ENCODE peak calls at places on chromosomes 11 and 22, in eight cellular contexts. One of them, this sample, is unnamed.

GRCh38 chr11:119479685-119480275 is 56.8 kb upstream of the THY1 start:
- DNase-seq in mammary epithelial cell: peak
- DNase-seq in globus pallidus: no peak
- DNase-seq in T follicular helper cell: no peak
- DNase-seq in NCI-H1436 treated with DMSO at 0.1 percent for 48 hours: no peak
- DNase-seq in K562: peak
- DNase-seq in stimulated activated CD8-positive, alpha-beta memory T cell treated with anti-CD3 and anti-CD28 coated beads, Interleukin-2, amount 100 ng/mL, for 48 hours: no peak
- DNase-seq in neuronal stem cell: no peak
- DNase-seq in this sample: no peak

GRCh38 chr22:31124811-31125465 is 2.2 kb downstream of the INPP5J start:
- DNase-seq in globus pallidus: no peak
- DNase-seq in mammary epithelial cell: no peak
- DNase-seq in stimulated activated CD8-positive, alpha-beta memory T cell treated with anti-CD3 and anti-CD28 coated beads, Interleukin-2, amount 100 ng/mL, for 48 hours: no peak
- DNase-seq in neuronal stem cell: no peak
- DNase-seq in NCI-H1436 treated with DMSO at 0.1 percent for 48 hours: no peak
- DNase-seq in K562: no peak
- DNase-seq in T follicular helper cell: no peak
- DNase-seq in this sample: no peak

GRCh38 chr11:67118059-67118766 is 850 bp upstream of the KDM2A start:
- DNase-seq in mammary epithelial cell: no peak
- DNase-seq in T follicular helper cell: peak
- DNase-seq in K562: no peak
- DNase-seq in stimulated activated CD8-positive, alpha-beta memory T cell treated with anti-CD3 and anti-CD28 coated beads, Interleukin-2, amount 100 ng/mL, for 48 hours: no peak
- DNase-seq in globus pallidus: peak
- DNase-seq in neuronal stem cell: no peak
- DNase-seq in NCI-H1436 treated with DMSO at 0.1 percent for 48 hours: no peak
- DNase-seq in this sample: peak

GRCh38 chr22:11629661-11630385 is 3898.2 kb upstream of the OR11H1 start:
- DNase-seq in globus pallidus: no peak
- DNase-seq in T follicular helper cell: no peak
- DNase-seq in stimulated activated CD8-positive, alpha-beta memory T cell treated with anti-CD3 and anti-CD28 coated beads, Interleukin-2, amount 100 ng/mL, for 48 hours: no peak
- DNase-seq in K562: no peak
- DNase-seq in mammary epithelial cell: no peak
- DNase-seq in neuronal stem cell: no peak
- DNase-seq in NCI-H1436 treated with DMSO at 0.1 percent for 48 hours: no peak
- DNase-seq in this sample: no peak

GRCh38 chr11:96095884-96096301 is 172.0 kb upstream of the MTMR2 start:
- DNase-seq in stimulated activated CD8-positive, alpha-beta memory T cell treated with anti-CD3 and anti-CD28 coated beads, Interleukin-2, amount 100 ng/mL, for 48 hours: no peak
- DNase-seq in mammary epithelial cell: peak
- DNase-seq in neuronal stem cell: no peak
- DNase-seq in NCI-H1436 treated with DMSO at 0.1 percent for 48 hours: no peak
- DNase-seq in K562: no peak
- DNase-seq in globus pallidus: no peak
- DNase-seq in T follicular helper cell: no peak
- DNase-seq in this sample: no peak

GRCh38 chr22:44842417-44842816 is 90.0 kb downstream of the ARHGAP8 start:
- DNase-seq in globus pallidus: no peak
- DNase-seq in NCI-H1436 treated with DMSO at 0.1 percent for 48 hours: no peak
- DNase-seq in mammary epithelial cell: no peak
- DNase-seq in T follicular helper cell: no peak
- DNase-seq in K562: no peak
- DNase-seq in neuronal stem cell: no peak
- DNase-seq in stimulated activated CD8-positive, alpha-beta memory T cell treated with anti-CD3 and anti-CD28 coated beads, Interleukin-2, amount 100 ng/mL, for 48 hours: no peak
- DNase-seq in this sample: no peak

GRCh38 chr11:409008-409599 is 5.7 kb downstream of the SIGIRR start:
- DNase-seq in globus pallidus: no peak
- DNase-seq in mammary epithelial cell: no peak
- DNase-seq in NCI-H1436 treated with DMSO at 0.1 percent for 48 hours: no peak
- DNase-seq in K562: no peak
- DNase-seq in T follicular helper cell: no peak
- DNase-seq in neuronal stem cell: no peak
- DNase-seq in stimulated activated CD8-positive, alpha-beta memory T cell treated with anti-CD3 and anti-CD28 coated beads, Interleukin-2, amount 100 ng/mL, for 48 hours: no peak
- DNase-seq in this sample: no peak

GRCh38 chr22:33798401-33798800 is 121.9 kb downstream of the LARGE1 start:
- DNase-seq in mammary epithelial cell: no peak
- DNase-seq in K562: no peak
- DNase-seq in stimulated activated CD8-positive, alpha-beta memory T cell treated with anti-CD3 and anti-CD28 coated beads, Interleukin-2, amount 100 ng/mL, for 48 hours: no peak
- DNase-seq in neuronal stem cell: no peak
- DNase-seq in T follicular helper cell: no peak
- DNase-seq in globus pallidus: no peak
- DNase-seq in NCI-H1436 treated with DMSO at 0.1 percent for 48 hours: no peak
- DNase-seq in this sample: no peak

GRCh38 chr11:2530131-2530854 is 85.5 kb downstream of the KCNQ1 start:
- DNase-seq in NCI-H1436 treated with DMSO at 0.1 percent for 48 hours: no peak
- DNase-seq in neuronal stem cell: no peak
- DNase-seq in stimulated activated CD8-positive, alpha-beta memory T cell treated with anti-CD3 and anti-CD28 coated beads, Interleukin-2, amount 100 ng/mL, for 48 hours: no peak
- DNase-seq in K562: no peak
- DNase-seq in mammary epithelial cell: no peak
- DNase-seq in T follicular helper cell: no peak
- DNase-seq in globus pallidus: no peak
- DNase-seq in this sample: no peak

GRCh38 chr11:47495856-47496217 is 46.9 kb upstream of the RAPSN start:
- DNase-seq in globus pallidus: no peak
- DNase-seq in T follicular helper cell: no peak
- DNase-seq in K562: no peak
- DNase-seq in neuronal stem cell: no peak
- DNase-seq in mammary epithelial cell: no peak
- DNase-seq in stimulated activated CD8-positive, alpha-beta memory T cell treated with anti-CD3 and anti-CD28 coated beads, Interleukin-2, amount 100 ng/mL, for 48 hours: no peak
- DNase-seq in NCI-H1436 treated with DMSO at 0.1 percent for 48 hours: no peak
- DNase-seq in this sample: no peak

GRCh38 chr11:26247340-26247739 is 84.6 kb upstream of the ANO3 start:
- DNase-seq in globus pallidus: no peak
- DNase-seq in neuronal stem cell: no peak
- DNase-seq in stimulated activated CD8-positive, alpha-beta memory T cell treated with anti-CD3 and anti-CD28 coated beads, Interleukin-2, amount 100 ng/mL, for 48 hours: no peak
- DNase-seq in T follicular helper cell: no peak
- DNase-seq in mammary epithelial cell: peak
- DNase-seq in K562: no peak
- DNase-seq in NCI-H1436 treated with DMSO at 0.1 percent for 48 hours: no peak
- DNase-seq in this sample: no peak

GRCh38 chr22:41429232-41429945 is 17.2 kb downstream of the TOB2 start:
- DNase-seq in K562: no peak
- DNase-seq in stimulated activated CD8-positive, alpha-beta memory T cell treated with anti-CD3 and anti-CD28 coated beads, Interleukin-2, amount 100 ng/mL, for 48 hours: no peak
- DNase-seq in T follicular helper cell: no peak
- DNase-seq in NCI-H1436 treated with DMSO at 0.1 percent for 48 hours: no peak
- DNase-seq in neuronal stem cell: no peak
- DNase-seq in globus pallidus: no peak
- DNase-seq in mammary epithelial cell: peak
- DNase-seq in this sample: peak

GRCh38 chr22:33111491-33111890 is 53.3 kb upstream of the SYN3 start:
- DNase-seq in neuronal stem cell: no peak
- DNase-seq in globus pallidus: no peak
- DNase-seq in K562: no peak
- DNase-seq in T follicular helper cell: no peak
- DNase-seq in mammary epithelial cell: no peak
- DNase-seq in NCI-H1436 treated with DMSO at 0.1 percent for 48 hours: no peak
- DNase-seq in stimulated activated CD8-positive, alpha-beta memory T cell treated with anti-CD3 and anti-CD28 coated beads, Interleukin-2, amount 100 ng/mL, for 48 hours: no peak
- DNase-seq in this sample: peak

GRCh38 chr11:32439488-32440210 is 4.3 kb upstream of the WT1 start:
- DNase-seq in stimulated activated CD8-positive, alpha-beta memory T cell treated with anti-CD3 and anti-CD28 coated beads, Interleukin-2, amount 100 ng/mL, for 48 hours: no peak
- DNase-seq in neuronal stem cell: no peak
- DNase-seq in NCI-H1436 treated with DMSO at 0.1 percent for 48 hours: no peak
- DNase-seq in T follicular helper cell: no peak
- DNase-seq in mammary epithelial cell: no peak
- DNase-seq in globus pallidus: no peak
- DNase-seq in K562: no peak
- DNase-seq in this sample: peak

GRCh38 chr22:49783036-49783746 is 44.5 kb downstream of the BRD1 start:
- DNase-seq in neuronal stem cell: no peak
- DNase-seq in stimulated activated CD8-positive, alpha-beta memory T cell treated with anti-CD3 and anti-CD28 coated beads, Interleukin-2, amount 100 ng/mL, for 48 hours: no peak
- DNase-seq in T follicular helper cell: no peak
- DNase-seq in NCI-H1436 treated with DMSO at 0.1 percent for 48 hours: no peak
- DNase-seq in K562: no peak
- DNase-seq in globus pallidus: no peak
- DNase-seq in mammary epithelial cell: no peak
- DNase-seq in this sample: no peak

GRCh38 chr11:68412593-68413475 is 47.7 kb upstream of the PPP6R3 start:
- DNase-seq in globus pallidus: no peak
- DNase-seq in stimulated activated CD8-positive, alpha-beta memory T cell treated with anti-CD3 and anti-CD28 coated beads, Interleukin-2, amount 100 ng/mL, for 48 hours: peak
- DNase-seq in K562: no peak
- DNase-seq in mammary epithelial cell: no peak
- DNase-seq in neuronal stem cell: no peak
- DNase-seq in NCI-H1436 treated with DMSO at 0.1 percent for 48 hours: no peak
- DNase-seq in T follicular helper cell: no peak
- DNase-seq in this sample: no peak

GRCh38 chr11:121886005-121886739 is 229.8 kb downstream of the BLID start:
- DNase-seq in mammary epithelial cell: no peak
- DNase-seq in globus pallidus: no peak
- DNase-seq in stimulated activated CD8-positive, alpha-beta memory T cell treated with anti-CD3 and anti-CD28 coated beads, Interleukin-2, amount 100 ng/mL, for 48 hours: no peak
- DNase-seq in neuronal stem cell: no peak
- DNase-seq in K562: no peak
- DNase-seq in NCI-H1436 treated with DMSO at 0.1 percent for 48 hours: no peak
- DNase-seq in T follicular helper cell: no peak
- DNase-seq in this sample: peak

GRCh38 chr11:20193307-20193706 is 33.0 kb upstream of the DBX1 start:
- DNase-seq in T follicular helper cell: no peak
- DNase-seq in NCI-H1436 treated with DMSO at 0.1 percent for 48 hours: no peak
- DNase-seq in globus pallidus: no peak
- DNase-seq in mammary epithelial cell: no peak
- DNase-seq in stimulated activated CD8-positive, alpha-beta memory T cell treated with anti-CD3 and anti-CD28 coated beads, Interleukin-2, amount 100 ng/mL, for 48 hours: no peak
- DNase-seq in K562: no peak
- DNase-seq in neuronal stem cell: no peak
- DNase-seq in this sample: no peak

GRCh38 chr11:14578551-14578956 is 58.4 kb upstream of the PSMA1 start:
- DNase-seq in K562: peak
- DNase-seq in globus pallidus: peak
- DNase-seq in T follicular helper cell: peak
- DNase-seq in NCI-H1436 treated with DMSO at 0.1 percent for 48 hours: peak
- DNase-seq in stimulated activated CD8-positive, alpha-beta memory T cell treated with anti-CD3 and anti-CD28 coated beads, Interleukin-2, amount 100 ng/mL, for 48 hours: no peak
- DNase-seq in neuronal stem cell: no peak
- DNase-seq in mammary epithelial cell: peak
- DNase-seq in this sample: peak

GRCh38 chr11:69931994-69932910 is 113.0 kb upstream of the FGF3 start:
- DNase-seq in neuronal stem cell: no peak
- DNase-seq in K562: no peak
- DNase-seq in T follicular helper cell: no peak
- DNase-seq in mammary epithelial cell: no peak
- DNase-seq in globus pallidus: no peak
- DNase-seq in stimulated activated CD8-positive, alpha-beta memory T cell treated with anti-CD3 and anti-CD28 coated beads, Interleukin-2, amount 100 ng/mL, for 48 hours: no peak
- DNase-seq in NCI-H1436 treated with DMSO at 0.1 percent for 48 hours: no peak
- DNase-seq in this sample: no peak

GRCh38 chr11:1830500-1831223 is 4.1 kb upstream of the SYT8 start:
- DNase-seq in T follicular helper cell: no peak
- DNase-seq in mammary epithelial cell: peak
- DNase-seq in K562: no peak
- DNase-seq in globus pallidus: no peak
- DNase-seq in neuronal stem cell: no peak
- DNase-seq in stimulated activated CD8-positive, alpha-beta memory T cell treated with anti-CD3 and anti-CD28 coated beads, Interleukin-2, amount 100 ng/mL, for 48 hours: no peak
- DNase-seq in NCI-H1436 treated with DMSO at 0.1 percent for 48 hours: no peak
- DNase-seq in this sample: peak

GRCh38 chr22:38107692-38108515 is 2.6 kb downstream of the BAIAP2L2 start:
- DNase-seq in globus pallidus: no peak
- DNase-seq in K562: no peak
- DNase-seq in stimulated activated CD8-positive, alpha-beta memory T cell treated with anti-CD3 and anti-CD28 coated beads, Interleukin-2, amount 100 ng/mL, for 48 hours: no peak
- DNase-seq in neuronal stem cell: no peak
- DNase-seq in mammary epithelial cell: no peak
- DNase-seq in NCI-H1436 treated with DMSO at 0.1 percent for 48 hours: no peak
- DNase-seq in T follicular helper cell: no peak
- DNase-seq in this sample: peak

GRCh38 chr11:2915473-2915872 is 13.7 kb downstream of the PHLDA2 start:
- DNase-seq in mammary epithelial cell: no peak
- DNase-seq in T follicular helper cell: no peak
- DNase-seq in K562: no peak
- DNase-seq in stimulated activated CD8-positive, alpha-beta memory T cell treated with anti-CD3 and anti-CD28 coated beads, Interleukin-2, amount 100 ng/mL, for 48 hours: no peak
- DNase-seq in NCI-H1436 treated with DMSO at 0.1 percent for 48 hours: no peak
- DNase-seq in neuronal stem cell: no peak
- DNase-seq in globus pallidus: no peak
- DNase-seq in this sample: no peak

GRCh38 chr11:36022891-36023290 is 79.0 kb downstream of the LDLRAD3 start:
- DNase-seq in NCI-H1436 treated with DMSO at 0.1 percent for 48 hours: no peak
- DNase-seq in neuronal stem cell: no peak
- DNase-seq in stimulated activated CD8-positive, alpha-beta memory T cell treated with anti-CD3 and anti-CD28 coated beads, Interleukin-2, amount 100 ng/mL, for 48 hours: no peak
- DNase-seq in globus pallidus: no peak
- DNase-seq in mammary epithelial cell: no peak
- DNase-seq in T follicular helper cell: no peak
- DNase-seq in K562: no peak
- DNase-seq in this sample: no peak

GRCh38 chr11:87878373-87878779 is 296.9 kb downstream of the RAB38 start:
- DNase-seq in T follicular helper cell: no peak
- DNase-seq in NCI-H1436 treated with DMSO at 0.1 percent for 48 hours: no peak
- DNase-seq in stimulated activated CD8-positive, alpha-beta memory T cell treated with anti-CD3 and anti-CD28 coated beads, Interleukin-2, amount 100 ng/mL, for 48 hours: no peak
- DNase-seq in neuronal stem cell: no peak
- DNase-seq in mammary epithelial cell: peak
- DNase-seq in globus pallidus: peak
- DNase-seq in K562: no peak
- DNase-seq in this sample: peak

GRCh38 chr11:131253885-131254204 is 116.6 kb upstream of the NTM start:
- DNase-seq in K562: no peak
- DNase-seq in NCI-H1436 treated with DMSO at 0.1 percent for 48 hours: no peak
- DNase-seq in T follicular helper cell: no peak
- DNase-seq in mammary epithelial cell: no peak
- DNase-seq in neuronal stem cell: no peak
- DNase-seq in globus pallidus: peak
- DNase-seq in stimulated activated CD8-positive, alpha-beta memory T cell treated with anti-CD3 and anti-CD28 coated beads, Interleukin-2, amount 100 ng/mL, for 48 hours: no peak
- DNase-seq in this sample: no peak

GRCh38 chr11:28476053-28476452 is 367.9 kb downstream of the METTL15 start:
- DNase-seq in K562: no peak
- DNase-seq in stimulated activated CD8-positive, alpha-beta memory T cell treated with anti-CD3 and anti-CD28 coated beads, Interleukin-2, amount 100 ng/mL, for 48 hours: no peak
- DNase-seq in globus pallidus: no peak
- DNase-seq in neuronal stem cell: no peak
- DNase-seq in mammary epithelial cell: no peak
- DNase-seq in NCI-H1436 treated with DMSO at 0.1 percent for 48 hours: no peak
- DNase-seq in T follicular helper cell: no peak
- DNase-seq in this sample: peak

GRCh38 chr11:3849297-3849874 is 6.1 kb upstream of the STIM1 start:
- DNase-seq in K562: no peak
- DNase-seq in T follicular helper cell: peak
- DNase-seq in mammary epithelial cell: peak
- DNase-seq in neuronal stem cell: peak
- DNase-seq in globus pallidus: no peak
- DNase-seq in stimulated activated CD8-positive, alpha-beta memory T cell treated with anti-CD3 and anti-CD28 coated beads, Interleukin-2, amount 100 ng/mL, for 48 hours: no peak
- DNase-seq in NCI-H1436 treated with DMSO at 0.1 percent for 48 hours: no peak
- DNase-seq in this sample: peak

GRCh38 chr11:45400594-45400993 is 114.5 kb upstream of the SYT13 start:
- DNase-seq in K562: no peak
- DNase-seq in stimulated activated CD8-positive, alpha-beta memory T cell treated with anti-CD3 and anti-CD28 coated beads, Interleukin-2, amount 100 ng/mL, for 48 hours: no peak
- DNase-seq in NCI-H1436 treated with DMSO at 0.1 percent for 48 hours: no peak
- DNase-seq in mammary epithelial cell: no peak
- DNase-seq in globus pallidus: no peak
- DNase-seq in T follicular helper cell: no peak
- DNase-seq in neuronal stem cell: no peak
- DNase-seq in this sample: no peak

GRCh38 chr11:117468888-117469287 is 141.2 kb downstream of the CEP164 start:
- DNase-seq in mammary epithelial cell: no peak
- DNase-seq in T follicular helper cell: no peak
- DNase-seq in neuronal stem cell: no peak
- DNase-seq in K562: no peak
- DNase-seq in NCI-H1436 treated with DMSO at 0.1 percent for 48 hours: no peak
- DNase-seq in stimulated activated CD8-positive, alpha-beta memory T cell treated with anti-CD3 and anti-CD28 coated beads, Interleukin-2, amount 100 ng/mL, for 48 hours: no peak
- DNase-seq in globus pallidus: no peak
- DNase-seq in this sample: peak

GRCh38 chr11:61489833-61490585 is 18.5 kb upstream of the LRRC10B start:
- DNase-seq in T follicular helper cell: no peak
- DNase-seq in stimulated activated CD8-positive, alpha-beta memory T cell treated with anti-CD3 and anti-CD28 coated beads, Interleukin-2, amount 100 ng/mL, for 48 hours: no peak
- DNase-seq in K562: peak
- DNase-seq in globus pallidus: no peak
- DNase-seq in neuronal stem cell: no peak
- DNase-seq in NCI-H1436 treated with DMSO at 0.1 percent for 48 hours: no peak
- DNase-seq in mammary epithelial cell: no peak
- DNase-seq in this sample: no peak

GRCh38 chr22:40023226-40023925 is 28.6 kb downstream of the FAM83F start:
- DNase-seq in globus pallidus: no peak
- DNase-seq in T follicular helper cell: no peak
- DNase-seq in NCI-H1436 treated with DMSO at 0.1 percent for 48 hours: no peak
- DNase-seq in mammary epithelial cell: no peak
- DNase-seq in K562: no peak
- DNase-seq in neuronal stem cell: no peak
- DNase-seq in stimulated activated CD8-positive, alpha-beta memory T cell treated with anti-CD3 and anti-CD28 coated beads, Interleukin-2, amount 100 ng/mL, for 48 hours: no peak
- DNase-seq in this sample: peak

GRCh38 chr22:44382461-44383038 is 69.8 kb upstream of the SHISAL1 start:
- DNase-seq in K562: no peak
- DNase-seq in NCI-H1436 treated with DMSO at 0.1 percent for 48 hours: no peak
- DNase-seq in neuronal stem cell: no peak
- DNase-seq in globus pallidus: no peak
- DNase-seq in mammary epithelial cell: no peak
- DNase-seq in T follicular helper cell: no peak
- DNase-seq in stimulated activated CD8-positive, alpha-beta memory T cell treated with anti-CD3 and anti-CD28 coated beads, Interleukin-2, amount 100 ng/mL, for 48 hours: no peak
- DNase-seq in this sample: no peak